ENCODE peak calls at places on chromosomes 4 and X, in seven cellular contexts. D is OCI-LY7, K is SW480, E is EL, M is neural crest cell, Z is mesothelial cell of epicardium, U is GM20000. R is an unnamed sample.

GRCh38 chr4:53131562-53131925 is 234.3 kb downstream of the SCFD2 start:
- DNase-seq in D (no peak), M (no peak), K (no peak), U (no peak), E (no peak), Z (no peak), R (no peak)

GRCh38 chr4:145605941-145606340 is 13.2 kb upstream of the MMAA start:
- DNase-seq in K (no peak), M (no peak), Z (no peak), E (no peak), D (no peak), U (no peak), R (no peak)

GRCh38 chr4:102575369-102576129 is 74.4 kb downstream of the NFKB1 start:
- DNase-seq in D (no peak), Z (no peak), U (no peak), K (no peak), E (no peak), M (no peak), R (no peak)

GRCh38 chr4:86218721-86219481 is 141.0 kb downstream of the MAPK10 start:
- DNase-seq in D (no peak), M (no peak), K (no peak), U (no peak), Z (no peak), E (peak; percentile 35), R (no peak)

GRCh38 chr4:155822572-155822971 is 43.5 kb downstream of the ASIC5 start:
- DNase-seq in Z (no peak), M (no peak), K (no peak), E (no peak), D (no peak), U (no peak), R (no peak)

GRCh38 chr4:187922274-187922673 is 73.3 kb upstream of the ZFP42 start:
- DNase-seq in Z (no peak), U (no peak), E (no peak), K (no peak), D (no peak), M (no peak), R (no peak)

GRCh38 chrX:56797966-56798711 is 69.1 kb downstream of the NBDY start:
- DNase-seq in D (no peak), U (no peak), E (peak; percentile 2), M (no peak), K (no peak), Z (peak; percentile 25), R (no peak)

GRCh38 chr4:35250771-35251170 is 993.5 kb downstream of the ARAP2 start:
- DNase-seq in U (no peak), K (no peak), D (no peak), M (no peak), E (no peak), Z (no peak), R (no peak)

GRCh38 chrX:110286126-110286525 is 31.8 kb downstream of the AMMECR1 start:
- DNase-seq in Z (no peak), D (no peak), K (peak; percentile 25), E (peak; percentile 81), M (no peak), U (no peak), R (no peak)

GRCh38 chr4:40190465-40190864 is 6.4 kb upstream of the RHOH start:
- DNase-seq in U (no peak), K (no peak), M (no peak), D (no peak), E (no peak), Z (no peak), R (no peak)

GRCh38 chr4:168832746-168833575 is 177.1 kb downstream of the CBR4 start:
- DNase-seq in U (peak; percentile 36), E (peak; percentile 45), M (peak; percentile 46), D (no peak), Z (peak; percentile 62), K (no peak), R (peak; percentile 90)

GRCh38 chr4:85803846-85804245 is 328.9 kb downstream of the ARHGAP24 start:
- DNase-seq in E (no peak), M (no peak), D (no peak), U (no peak), Z (no peak), K (no peak), R (no peak)

GRCh38 chr4:7328913-7329638 is 105.7 kb downstream of the PSAPL1 start:
- DNase-seq in D (no peak), M (no peak), Z (no peak), K (peak; percentile 46), U (no peak), E (peak; percentile 86), R (no peak)

GRCh38 chr4:158484173-158484885 is 37.4 kb upstream of the RXFP1 start:
- DNase-seq in E (peak; percentile 45), M (no peak), K (no peak), U (no peak), D (no peak), Z (no peak), R (no peak)

GRCh38 chr4:7423801-7424552 is 10.8 kb downstream of the PSAPL1 start:
- DNase-seq in U (no peak), D (no peak), E (no peak), Z (peak; percentile 16), K (no peak), M (no peak), R (no peak)

GRCh38 chr4:74716436-74716765 is 77.9 kb downstream of the BTC start:
- DNase-seq in E (no peak), U (no peak), K (no peak), Z (no peak), D (no peak), M (no peak), R (no peak)

GRCh38 chr4:31051151-31051550 is 331.0 kb downstream of the PCDH7 start:
- DNase-seq in U (no peak), D (no peak), Z (no peak), M (no peak), K (no peak), E (no peak), R (no peak)

GRCh38 chr4:156547439-156547838 is 424.2 kb downstream of the PDGFC start:
- DNase-seq in D (no peak), U (no peak), K (no peak), M (no peak), Z (no peak), E (peak; percentile 87), R (no peak)

GRCh38 chrX:64975989-64976672 is at the start of gene ZC4H2:
- DNase-seq in K (peak; percentile 82), D (peak; percentile 82), M (peak; percentile 51), Z (peak; percentile 59), E (peak; percentile 74), U (peak; percentile 76), R (peak; percentile 88)